ENCODE peak calls at places on chromosomes 2 and 18, in six cellular contexts. Y is IMR-90, I is Peyer's patch, D is HL-60, N is tibial nerve, A is stomach. U is an unnamed sample. For H3K27me3, the result is how much of the 10 kb centered on the place peaks cover.

GRCh38 chr2:60515751-60516226 is 37.7 kb downstream of the BCL11A start:
- DNase-seq in Y (peak), I (no peak), D (peak), N (no peak), A (no peak), U (no peak)

GRCh38 chr2:146826388-146826787 is 1018.4 kb upstream of the ACVR2A start:
- DNase-seq in Y (no peak), I (no peak), D (no peak), N (no peak), A (no peak), U (no peak)

GRCh38 chr18:58576641-58577251 is 52.1 kb downstream of the ALPK2 start:
- DNase-seq in Y (peak), I (no peak), D (no peak), N (no peak), A (no peak), U (no peak)

GRCh38 chr2:21118302-21118920 is 5.4 kb upstream of the TDRD15 start:
- DNase-seq in Y (peak), I (peak), D (no peak), N (peak), A (no peak), U (no peak)

GRCh38 chr2:180385601-180386201 is 378.6 kb upstream of the CWC22 start:
- DNase-seq in Y (peak), I (no peak), D (no peak), N (no peak), A (no peak), U (no peak)

GRCh38 chr18:52716926-52717325 is 376.9 kb downstream of the DCC start:
- DNase-seq in Y (peak), I (no peak), D (no peak), N (no peak), A (no peak), U (peak)

GRCh38 chr2:64524604-64525322 is 635 bp downstream of the AFTPH start:
- DNase-seq in Y (peak), I (no peak), D (peak), N (no peak), A (peak), U (peak)

GRCh38 chr2:151979694-151980093 is 119.2 kb downstream of the CACNB4 start:
- DNase-seq in Y (no peak), I (no peak), D (no peak), N (no peak), A (no peak), U (no peak)

GRCh38 chr2:52369176-52369575 is 1337.2 kb upstream of the NRXN1 start:
- DNase-seq in Y (no peak), I (no peak), D (no peak), N (no peak), A (no peak), U (no peak)

GRCh38 chr18:68462148-68462547 is 252.8 kb downstream of the TMX3 start:
- DNase-seq in Y (peak), I (no peak), D (no peak), N (no peak), A (no peak), U (no peak)

GRCh38 chr2:17857016-17857415 is 21.5 kb upstream of the KCNS3 start:
- DNase-seq in Y (peak), I (no peak), D (no peak), N (no peak), A (no peak), U (no peak)

GRCh38 chr18:69785466-69785865 is 162.2 kb downstream of the CD226 start:
- DNase-seq in Y (peak), I (no peak), D (no peak), N (no peak), A (no peak), U (no peak)

GRCh38 chr2:86747708-86748627 is 27.9 kb downstream of the RMND5A start:
- DNase-seq in Y (peak), I (no peak), D (peak), N (no peak), A (no peak), U (peak)

GRCh38 chr2:162582357-162582798 is 238.4 kb downstream of the GCA start:
- DNase-seq in Y (no peak), I (peak), D (no peak), N (no peak), A (peak), U (peak)

GRCh38 chr2:239942090-239942489 is 83.1 kb downstream of the NDUFA10 start:
- DNase-seq in Y (no peak), I (peak), D (no peak), N (no peak), A (no peak), U (no peak)

GRCh38 chr2:2834530-2835254 is 503.6 kb upstream of the MYT1L start:
- DNase-seq in Y (no peak), I (no peak), D (no peak), N (no peak), A (peak), U (no peak)

GRCh38 chr18:63427566-63427965 is 5.3 kb upstream of the VPS4B start:
- DNase-seq in Y (no peak), I (no peak), D (no peak), N (no peak), A (no peak), U (no peak)

GRCh38 chr2:218326315-218326714 is 30.3 kb upstream of the CATIP start:
- DNase-seq in Y (no peak), I (no peak), D (no peak), N (no peak), A (no peak), U (no peak)

GRCh38 chr2:218329826-218330651 is 26.6 kb upstream of the CATIP start:
- DNase-seq in Y (no peak), I (no peak), D (no peak), N (no peak), A (no peak), U (no peak)

GRCh38 chr2:218328294-218328693 is 28.4 kb upstream of the CATIP start:
- DNase-seq in Y (no peak), I (no peak), D (no peak), N (no peak), A (no peak), U (no peak)

GRCh38 chr2:218327451-218327850 is 29.2 kb upstream of the CATIP start:
- DNase-seq in Y (no peak), I (no peak), D (peak), N (no peak), A (no peak), U (no peak)

DNA sequence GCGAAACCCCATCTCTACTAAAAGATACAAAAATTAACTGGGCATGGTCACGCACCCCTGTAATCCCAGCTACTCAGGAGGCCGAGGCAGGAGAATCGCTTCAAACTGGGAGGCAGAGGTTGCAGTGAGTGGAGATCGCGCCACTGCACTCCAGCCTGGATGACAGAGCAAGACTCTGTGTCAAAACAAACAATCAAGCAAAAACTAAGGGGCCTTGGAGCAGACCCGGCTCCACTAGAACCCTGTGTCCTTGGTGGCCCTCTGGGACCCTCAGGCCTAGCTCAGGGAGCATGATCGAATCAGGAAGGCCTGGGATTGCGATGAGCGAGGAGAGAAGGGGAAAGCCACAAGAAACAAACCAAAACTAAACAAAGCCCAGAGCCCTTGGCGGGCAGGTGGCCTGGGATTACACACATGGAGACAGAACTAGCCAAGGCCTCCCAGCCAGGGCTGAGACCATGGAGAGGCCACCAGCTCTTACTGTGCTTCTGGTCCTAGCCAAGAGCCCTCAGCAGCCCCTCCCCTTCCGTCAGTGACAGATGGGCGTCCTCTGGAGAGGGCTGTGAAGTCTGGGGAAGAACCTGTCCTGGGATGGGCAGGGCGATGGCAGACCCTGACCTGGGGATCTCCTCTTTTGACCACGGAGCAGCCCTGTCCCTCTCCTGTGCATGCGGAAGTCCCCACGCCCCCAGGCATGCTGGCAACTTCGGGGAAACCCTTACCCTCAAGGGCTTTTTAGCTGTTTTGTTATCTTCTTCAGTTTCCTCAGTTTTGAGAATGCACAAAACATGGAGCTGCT is 27.4 kb upstream of the CATIP start:
- DNase-seq in Y (no peak), I (no peak), D (no peak), N (no peak), A (no peak), U (no peak)
- H3K27ac ChIP-seq in Y (no peak), I (peak), D (peak), N (peak), A (peak), U (no peak)

GRCh38 chr2:55311444-55311870 is 42.4 kb upstream of the MTIF2 start:
- DNase-seq in Y (peak), I (no peak), D (no peak), N (no peak), A (no peak), U (no peak)
- TF ChIP-seq CTCF in Y (peak), I (no peak), D (peak), N (no peak), A (no peak), U (no peak)

GRCh38 chr2:215367647-215368492 is 56.0 kb downstream of the ATIC start:
- DNase-seq in Y (peak), I (no peak), D (no peak), N (no peak), A (no peak), U (no peak)

GRCh38 chr2:215370116-215370965 is 58.5 kb downstream of the ATIC start:
- DNase-seq in Y (no peak), I (no peak), D (no peak), N (no peak), A (no peak), U (no peak)

GRCh38 chr2:215368493-215368809 is 56.6 kb downstream of the ATIC start:
- DNase-seq in Y (no peak), I (no peak), D (no peak), N (no peak), A (no peak), U (no peak)

GRCh38 chr2:215366440-215367032 is 54.7 kb downstream of the ATIC start:
- DNase-seq in Y (peak), I (no peak), D (no peak), N (no peak), A (no peak), U (no peak)

GRCh38 chr2:215369191-215369760 is 57.4 kb downstream of the ATIC start:
- DNase-seq in Y (peak), I (no peak), D (no peak), N (no peak), A (no peak), U (no peak)
- H3K27me3 ChIP-seq in Y (under half), I (under half), D (under half), N (under half), A (under half), U (under half)

DNA sequence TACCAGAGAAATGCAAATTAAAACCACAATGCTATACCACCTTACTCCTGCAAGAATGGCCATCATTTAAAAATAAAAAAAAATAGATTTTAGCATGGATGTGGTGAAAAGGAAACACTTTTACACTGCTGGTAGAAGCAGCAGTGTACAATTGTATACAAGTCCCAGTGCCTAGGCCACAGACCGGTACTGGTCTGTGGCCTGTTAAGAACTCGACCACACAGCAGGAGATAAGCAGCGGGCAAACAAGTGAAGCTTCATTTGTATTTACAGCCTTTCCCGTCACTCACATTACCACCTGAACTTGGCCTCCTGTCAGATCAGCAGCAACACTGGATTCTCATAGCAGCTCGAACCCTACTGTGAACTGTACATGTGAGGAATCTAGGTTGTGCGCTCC is 60.7 kb upstream of the DSC1 start:
- DNase-seq in Y (no peak), I (no peak), D (no peak), N (no peak), A (no peak), U (no peak)
- H3K27ac ChIP-seq in Y (no peak), I (no peak), D (no peak), N (no peak), A (no peak), U (no peak)

GRCh38 chr2:24164416-24164973 is 10.4 kb upstream of the FAM228A start:
- DNase-seq in Y (no peak), I (no peak), D (peak), N (no peak), A (peak), U (peak)
- TF ChIP-seq CTCF in Y (peak), I (peak), D (peak), N (peak), A (peak), U (peak)

DNA sequence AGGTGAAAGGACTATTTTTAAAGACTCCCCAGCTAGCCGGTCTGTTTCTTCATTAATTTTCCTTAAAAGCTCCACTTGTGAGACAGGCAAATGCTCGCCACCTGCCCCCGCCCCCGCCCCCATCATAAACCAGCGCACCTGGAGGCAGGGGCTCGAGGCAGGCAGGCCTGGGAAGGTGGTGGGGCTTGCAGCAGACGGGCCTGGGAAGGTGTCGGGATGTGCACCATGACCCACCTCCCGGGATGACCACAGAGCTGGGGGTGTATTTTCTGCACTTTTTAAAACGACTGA is 80.8 kb upstream of the CTDP1 start:
- DNase-seq in Y (no peak), I (no peak), D (no peak), N (no peak), A (no peak), U (peak)
- H3K27me3 ChIP-seq in Y (under half), I (under half), D (under half), N (under half), A (under half), U (under half)

GRCh38 chr2:8583400-8584173 is 98.3 kb upstream of the ID2 start:
- DNase-seq in Y (peak), I (peak), D (peak), N (peak), A (peak), U (peak)
- H3K27ac ChIP-seq in Y (no peak), I (peak), D (peak), N (peak), A (peak), U (peak)

DNA sequence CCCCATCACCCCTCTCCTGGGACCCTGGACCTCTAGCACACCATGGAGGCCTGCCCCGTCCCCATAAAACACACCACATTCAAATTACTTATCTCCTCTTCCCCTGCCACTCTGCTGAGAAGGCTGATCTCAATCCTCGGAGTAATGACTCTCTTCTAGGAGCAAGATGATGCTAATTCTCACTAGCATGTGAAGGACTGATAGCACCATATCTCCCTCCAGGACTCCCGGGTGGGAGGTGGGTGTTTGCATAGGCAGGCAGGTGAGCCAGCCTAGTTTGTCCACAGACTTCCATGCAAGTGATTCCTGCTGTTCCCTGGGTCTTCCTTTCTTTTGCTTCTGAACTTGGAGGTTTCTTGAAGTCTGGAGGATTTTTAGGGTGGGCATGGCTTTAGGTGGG is 40.5 kb downstream of the HPCAL1 start:
- DNase-seq in Y (no peak), I (no peak), D (no peak), N (no peak), A (no peak), U (no peak)
- TF ChIP-seq CTCF in Y (no peak), I (no peak), D (no peak), N (no peak), A (no peak), U (no peak)

DNA sequence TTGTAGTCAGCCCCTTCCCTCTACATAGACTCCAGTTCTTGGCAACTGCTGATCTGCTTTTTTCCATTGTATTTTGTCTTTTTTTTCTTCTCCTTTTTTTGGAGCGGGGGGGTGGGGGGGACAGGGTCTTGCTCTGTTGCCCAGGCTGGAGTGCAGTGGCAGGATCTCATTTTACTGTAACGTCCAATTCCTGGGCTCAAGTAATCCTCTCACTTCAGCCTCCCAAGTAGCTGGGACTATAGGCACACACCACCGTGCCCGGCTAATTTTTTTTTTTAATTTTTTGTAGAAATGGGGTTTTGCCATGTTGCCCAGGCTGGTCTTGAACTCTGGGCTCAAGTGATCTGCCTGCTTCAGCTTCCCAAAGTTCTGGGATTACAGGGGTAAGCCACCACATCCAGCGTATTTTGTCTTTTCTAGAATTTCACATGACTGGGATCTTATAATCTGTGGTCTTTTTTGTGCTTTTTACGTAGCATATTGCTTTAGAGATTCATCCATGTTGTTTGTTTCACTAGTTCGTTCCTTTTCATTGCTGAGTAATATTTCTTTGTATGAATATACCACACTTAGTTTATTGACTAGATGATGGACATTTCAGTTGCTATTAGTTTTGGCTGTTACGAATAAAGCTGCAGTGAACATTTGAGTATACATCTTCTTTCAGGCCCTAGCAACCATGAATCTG is 17.9 kb downstream of the EML4 start:
- DNase-seq in Y (no peak), I (no peak), D (no peak), N (no peak), A (no peak), U (no peak)
- H3K27me3 ChIP-seq in Y (under half), I (under half), D (under half), N (under half), A (under half), U (under half)